ENCODE peak calls at places on chromosomes 3 and 15, in four cellular contexts. S is K562, L is GM12878, E is HepG2. K is an unnamed sample. For H4K20me1, the result is how much of the 10 kb centered on the place peaks cover.

GRCh38 chr3:13072239-13073041 is 789 bp downstream of the IQSEC1 start:
- DNase-seq in L (peak), E (no peak), S (no peak), K (no peak)

GRCh38 chr3:153658151-153658550 is 463.0 kb upstream of the ARHGEF26 start:
- DNase-seq in L (no peak), S (no peak), E (no peak), K (no peak)

GRCh38 chr3:175212896-175213295 is 353.8 kb downstream of the NAALADL2 start:
- DNase-seq in L (no peak), S (no peak), E (no peak), K (no peak)

GRCh38 chr15:89845305-89845893 is 30.7 kb upstream of the ANPEP start:
- DNase-seq in L (no peak), S (no peak), E (peak), K (peak)

GRCh38 chr3:56365905-56366640 is 102.2 kb downstream of the ERC2 start:
- DNase-seq in L (no peak), S (no peak), E (no peak), K (no peak)

GRCh38 chr15:62931650-62932049 is 110.9 kb upstream of the TPM1 start:
- DNase-seq in S (no peak), L (no peak), E (no peak), K (no peak)

GRCh38 chr3:162770556-162770955 is 1273.9 kb downstream of the OTOL1 start:
- DNase-seq in S (no peak), E (no peak), L (no peak), K (no peak)

GRCh38 chr3:58249358-58250092 is 11.9 kb downstream of the ABHD6 start:
- DNase-seq in L (no peak), E (peak), S (peak), K (peak)

GRCh38 chr15:45249125-45249780 is 2.8 kb upstream of the SLC28A2 start:
- DNase-seq in E (no peak), L (no peak), S (no peak), K (no peak)

GRCh38 chr3:134916276-134916961 is 121.4 kb downstream of the EPHB1 start:
- DNase-seq in E (no peak), S (no peak), L (no peak), K (no peak)

GRCh38 chr15:81155375-81156218 is 21.5 kb downstream of the CFAP161 start:
- DNase-seq in L (no peak), E (peak), S (peak), K (peak)

GRCh38 chr3:12750658-12751071 is 8.4 kb downstream of the TMEM40 start:
- DNase-seq in L (peak), E (no peak), S (no peak), K (peak)

GRCh38 chr15:53658827-53659226 is 100.6 kb downstream of the WDR72 start:
- DNase-seq in E (no peak), S (no peak), L (no peak), K (no peak)

GRCh38 chr3:11077466-11077865 is 76.8 kb upstream of the HRH1 start:
- DNase-seq in L (no peak), E (no peak), S (no peak), K (no peak)

GRCh38 chr3:126481808-126482502 is 6.3 kb upstream of the ZXDC start:
- DNase-seq in E (peak), S (no peak), L (no peak), K (no peak)

GRCh38 chr3:71160800-71161546 is 422.6 kb downstream of the FOXP1 start:
- DNase-seq in E (no peak), S (no peak), L (no peak), K (no peak)

GRCh38 chr3:11091088-11091590 is 63.2 kb upstream of the HRH1 start:
- DNase-seq in S (no peak), E (no peak), L (no peak), K (no peak)

GRCh38 chr3:128867200-128868125 is 12.0 kb upstream of the ACAD9 start:
- DNase-seq in S (no peak), L (no peak), E (no peak), K (no peak)

GRCh38 chr3:127107491-127108375 is 85.2 kb upstream of the PRR23E start:
- DNase-seq in L (no peak), S (no peak), E (no peak), K (no peak)

GRCh38 chr15:80823120-80823519 is 44.0 kb downstream of the CEMIP start:
- DNase-seq in E (no peak), S (no peak), L (no peak), K (no peak)

GRCh38 chr3:141663993-141664392 is 74.1 kb upstream of the RNF7 start:
- DNase-seq in L (no peak), S (no peak), E (no peak), K (no peak)

GRCh38 chr15:39756806-39757522 is 25.7 kb downstream of the FSIP1 start:
- DNase-seq in L (no peak), S (peak), E (peak), K (peak)

GRCh38 chr3:125916376-125916978 is 52.5 kb upstream of the ROPN1B start:
- DNase-seq in L (peak), S (peak), E (peak), K (peak)

GRCh38 chr3:108552267-108553159 is 36.7 kb downstream of the CIP2A start:
- DNase-seq in E (peak), S (peak), L (no peak), K (peak)

GRCh38 chr3:64856953-64857516 is 169.2 kb upstream of the ADAMTS9 start:
- DNase-seq in S (no peak), L (no peak), E (no peak), K (no peak)

GRCh38 chr3:76497636-76498035 is 542.3 kb upstream of the ROBO2 start:
- DNase-seq in S (no peak), E (peak), L (no peak), K (no peak)

GRCh38 chr3:181713300-181713647 is 1.5 kb downstream of the SOX2 start:
- DNase-seq in S (no peak), E (no peak), L (no peak), K (no peak)

GRCh38 chr3:107810195-107811071 is 280.4 kb downstream of the CD47 start:
- DNase-seq in E (peak), S (no peak), L (peak), K (no peak)

GRCh38 chr15:25391971-25392733 is 46.7 kb downstream of the UBE3A start:
- DNase-seq in E (no peak), L (no peak), S (no peak), K (no peak)
- TF ChIP-seq MYC in E (no peak), L (no peak), S (no peak), K (no peak)

GRCh38 chr15:77370580-77370979 is 49.3 kb downstream of the PEAK1 start:
- DNase-seq in S (peak), L (no peak), E (no peak), K (no peak)

GRCh38 chr15:77376770-77377169 is 43.1 kb downstream of the PEAK1 start:
- DNase-seq in L (no peak), S (no peak), E (no peak), K (no peak)

GRCh38 chr15:77375133-77375532 is 44.8 kb downstream of the PEAK1 start:
- DNase-seq in S (no peak), L (no peak), E (no peak), K (no peak)

GRCh38 chr15:77371850-77372249 is 48.1 kb downstream of the PEAK1 start:
- DNase-seq in E (no peak), S (no peak), L (peak), K (no peak)

DNA sequence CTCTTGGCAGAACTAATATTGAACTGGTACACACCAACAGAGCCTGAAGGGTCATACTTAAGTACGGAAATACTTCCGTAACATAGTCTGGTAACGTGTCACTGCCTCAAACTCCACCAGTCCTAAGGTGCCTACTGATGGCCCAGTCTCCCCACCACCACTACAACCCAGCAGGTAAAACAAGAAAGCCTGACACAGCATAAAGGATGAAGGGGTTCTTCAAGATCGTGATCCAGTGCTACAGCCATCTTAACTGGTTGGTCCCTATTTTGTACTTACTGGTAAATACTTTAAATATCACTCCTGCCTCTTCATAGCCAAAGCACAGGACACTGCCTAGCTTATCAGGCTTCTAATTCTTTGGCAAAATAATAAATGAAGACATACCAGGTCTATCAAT is 46.5 kb downstream of the PEAK1 start:
- DNase-seq in L (no peak), E (no peak), S (no peak), K (no peak)
- H4K20me1 ChIP-seq in L (under half), E (under half), S (under half), K (under half)

GRCh38 chr15:64904189-64904588 is 7.5 kb upstream of the ANKDD1A start:
- DNase-seq in E (no peak), L (no peak), S (no peak), K (no peak)

GRCh38 chr15:64906402-64906801 is 5.3 kb upstream of the ANKDD1A start:
- DNase-seq in L (no peak), S (no peak), E (no peak), K (no peak)

GRCh38 chr15:64905941-64906340 is 5.8 kb upstream of the ANKDD1A start:
- DNase-seq in E (no peak), L (no peak), S (no peak), K (no peak)

GRCh38 chr15:64903331-64903950 is 8.3 kb upstream of the ANKDD1A start:
- DNase-seq in S (no peak), E (no peak), L (no peak), K (no peak)

GRCh38 chr15:64905119-64905831 is 6.4 kb upstream of the ANKDD1A start:
- DNase-seq in E (peak), S (peak), L (no peak), K (peak)
- TF ChIP-seq POLR2AphosphoS5 in E (no peak), S (no peak), L (no peak), K (peak)

GRCh38 chr3:189576486-189576885 is 54.7 kb upstream of the TP63 start:
- DNase-seq in E (no peak), S (no peak), L (no peak), K (no peak)

GRCh38 chr3:189572249-189572648 is 58.9 kb upstream of the TP63 start:
- DNase-seq in E (no peak), S (no peak), L (no peak), K (no peak)

GRCh38 chr3:189570916-189571315 is 60.3 kb upstream of the TP63 start:
- DNase-seq in S (no peak), E (no peak), L (peak), K (no peak)

GRCh38 chr3:189569473-189569872 is 61.7 kb upstream of the TP63 start:
- DNase-seq in E (no peak), L (no peak), S (no peak), K (no peak)

DNA sequence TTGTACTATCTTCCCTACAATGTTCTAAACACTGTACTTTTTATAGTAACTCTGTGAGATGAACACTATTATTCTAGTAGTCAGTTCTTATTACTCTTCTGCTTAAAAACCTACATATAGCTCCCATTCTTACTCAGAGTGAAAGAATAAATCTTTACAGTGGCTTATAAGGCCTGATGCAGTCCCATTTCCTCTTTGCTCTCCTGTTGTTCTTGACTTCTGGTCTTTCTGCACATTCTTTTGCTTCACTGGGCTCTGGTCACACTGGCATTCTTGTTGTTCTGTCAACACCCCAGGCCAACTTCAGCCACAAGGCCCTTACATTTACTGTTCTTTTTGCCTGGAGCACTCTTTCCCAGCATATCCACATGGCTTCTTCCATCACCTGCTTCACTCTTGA is 58.2 kb upstream of the TP63 start:
- DNase-seq in E (no peak), S (no peak), L (peak), K (no peak)
- TF ChIP-seq MYC in E (no peak), S (no peak), L (no peak), K (no peak)

GRCh38 chr3:30686799-30687198 is 80.4 kb downstream of the TGFBR2 start:
- DNase-seq in L (no peak), S (no peak), E (no peak), K (no peak)

GRCh38 chr3:30684361-30684760 is 78.0 kb downstream of the TGFBR2 start:
- DNase-seq in L (no peak), S (no peak), E (no peak), K (no peak)

GRCh38 chr3:30687930-30688570 is 81.6 kb downstream of the TGFBR2 start:
- DNase-seq in S (no peak), L (no peak), E (no peak), K (no peak)

GRCh38 chr3:30685267-30685667 is 78.9 kb downstream of the TGFBR2 start:
- DNase-seq in E (no peak), S (no peak), L (no peak), K (no peak)

GRCh38 chr3:30686176-30686575 is 79.8 kb downstream of the TGFBR2 start:
- DNase-seq in E (no peak), S (no peak), L (no peak), K (no peak)
- H4K20me1 ChIP-seq in E (half or more), S (under half), L (under half), K (under half)

GRCh38 chr3:98532275-98532637 is 478 bp downstream of the GPR15 start:
- DNase-seq in E (no peak), S (no peak), L (no peak), K (no peak)

GRCh38 chr3:98531622-98532274 is at the start of gene GPR15:
- DNase-seq in L (no peak), E (no peak), S (no peak), K (no peak)

GRCh38 chr3:98534168-98534567 is 2.4 kb downstream of the GPR15 start:
- DNase-seq in E (no peak), L (no peak), S (no peak), K (no peak)

GRCh38 chr3:98534734-98535133 is 3.0 kb downstream of the GPR15 start:
- DNase-seq in S (no peak), L (no peak), E (no peak), K (no peak)

DNA sequence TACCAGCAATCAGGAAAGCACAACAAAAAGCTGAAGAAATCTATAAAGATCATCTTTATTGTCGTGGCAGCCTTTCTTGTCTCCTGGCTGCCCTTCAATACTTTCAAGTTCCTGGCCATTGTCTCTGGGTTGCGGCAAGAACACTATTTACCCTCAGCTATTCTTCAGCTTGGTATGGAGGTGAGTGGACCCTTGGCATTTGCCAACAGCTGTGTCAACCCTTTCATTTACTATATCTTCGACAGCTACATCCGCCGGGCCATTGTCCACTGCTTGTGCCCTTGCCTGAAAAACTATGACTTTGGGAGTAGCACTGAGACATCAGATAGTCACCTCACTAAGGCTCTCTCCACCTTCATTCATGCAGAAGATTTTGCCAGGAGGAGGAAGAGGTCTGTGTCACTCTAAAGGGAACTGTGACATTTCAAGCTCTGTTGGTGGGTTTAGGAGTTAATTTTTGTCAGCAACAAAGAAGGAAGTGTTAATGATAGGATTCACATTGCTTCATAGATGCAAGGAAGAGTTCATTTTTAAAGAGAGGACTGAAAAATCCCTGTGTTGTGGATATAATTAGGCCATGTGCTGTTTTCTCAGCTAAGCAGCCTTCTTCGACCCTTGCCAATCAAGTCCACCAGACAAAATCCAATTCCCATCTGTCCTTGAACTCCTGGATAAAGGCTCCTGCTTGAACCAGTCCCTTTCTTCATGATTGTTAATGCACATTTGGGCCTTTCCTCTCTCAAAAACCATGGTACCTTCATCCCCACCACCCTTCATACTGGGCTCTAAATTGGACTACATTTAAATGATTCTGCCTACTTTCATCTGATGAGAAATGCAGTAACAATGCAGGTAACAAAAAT is 1.2 kb downstream of the GPR15 start:
- DNase-seq in L (no peak), S (no peak), E (no peak), K (no peak)
- TF ChIP-seq POLR2AphosphoS5 in L (peak), S (no peak), E (no peak), K (no peak)

GRCh38 chr15:92118162-92118935 is 264.8 kb downstream of the SLCO3A1 start:
- DNase-seq in E (no peak), S (no peak), L (no peak), K (no peak)

GRCh38 chr15:92116320-92116719 is 262.8 kb downstream of the SLCO3A1 start:
- DNase-seq in L (no peak), E (no peak), S (no peak), K (no peak)

GRCh38 chr15:92118936-92119325 is 265.4 kb downstream of the SLCO3A1 start:
- DNase-seq in S (no peak), L (no peak), E (no peak), K (no peak)

GRCh38 chr15:92115834-92116233 is 262.3 kb downstream of the SLCO3A1 start:
- DNase-seq in E (no peak), L (no peak), S (no peak), K (no peak)

DNA sequence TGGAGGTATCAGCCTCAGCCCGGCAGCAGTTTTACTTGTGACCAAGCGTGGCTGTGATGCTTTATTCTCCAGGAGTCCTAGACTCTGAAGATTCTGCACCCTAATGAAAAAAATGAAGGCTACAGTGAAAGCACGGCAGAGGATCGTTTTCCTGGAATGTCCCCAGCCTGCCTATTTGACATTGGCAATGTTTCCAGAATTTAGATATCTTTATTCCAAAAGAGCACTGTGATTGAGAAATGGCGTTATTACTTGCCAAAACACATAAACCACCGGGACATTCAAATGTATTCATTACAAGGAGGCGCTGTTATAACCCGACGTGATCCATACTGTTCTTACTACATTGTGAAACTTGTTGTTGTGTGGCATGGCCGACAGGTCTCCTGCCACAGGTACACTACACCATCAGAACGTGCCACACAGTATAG is 263.8 kb downstream of the SLCO3A1 start:
- DNase-seq in E (no peak), S (no peak), L (no peak), K (no peak)
- TF ChIP-seq MYC in E (no peak), S (no peak), L (no peak), K (no peak)